ENCODE peak calls at places on chromosomes 5 and 9, in eight cellular contexts. F is NCI-H1105; J is skeletal muscle cell; U is naive thymus-derived CD4-positive, alpha-beta T cell; P is HEK293T; H is ovary; M is D341Med; Q is heart right ventricle. Z is an unnamed sample.

GRCh38 chr5:174532453-174533126 is 191.8 kb upstream of the MSX2 start:
- DNase-seq in M (peak), F (no peak), Q (peak), P (peak), U (no peak), J (peak), H (peak), Z (peak)

GRCh38 chr5:51944500-51945125 is 561.4 kb downstream of the ISL1 start:
- DNase-seq in F (no peak), Q (no peak), H (no peak), M (no peak), J (no peak), P (no peak), U (no peak), Z (no peak)

GRCh38 chr9:95857122-95857521 is 18.4 kb upstream of the ERCC6L2 start:
- DNase-seq in P (no peak), Q (no peak), J (peak), H (no peak), F (peak), U (no peak), M (peak), Z (peak)

GRCh38 chr9:82457959-82458358 is 469.4 kb downstream of the SPATA31D1 start:
- DNase-seq in F (no peak), M (no peak), P (no peak), H (no peak), Q (no peak), J (no peak), U (no peak), Z (peak)

GRCh38 chr9:33155393-33155792 is 11.7 kb downstream of the B4GALT1 start:
- DNase-seq in H (no peak), Q (no peak), U (no peak), J (no peak), P (no peak), F (no peak), M (no peak), Z (no peak)

GRCh38 chr9:35909687-35910612 is 660 bp downstream of the SPAAR start:
- DNase-seq in M (no peak), P (no peak), U (no peak), Q (no peak), H (peak), J (no peak), F (no peak), Z (no peak)

GRCh38 chr9:70056545-70056944 is 12.9 kb downstream of the MAMDC2 start:
- DNase-seq in Q (no peak), M (no peak), P (no peak), J (no peak), H (no peak), U (no peak), F (no peak), Z (no peak)

GRCh38 chr5:146307796-146308195 is 30.8 kb upstream of the POU4F3 start:
- DNase-seq in J (no peak), H (no peak), M (peak), P (no peak), Q (no peak), F (no peak), U (no peak), Z (no peak)

GRCh38 chr5:158676642-158677489 is 422.9 kb downstream of the EBF1 start:
- DNase-seq in F (no peak), P (peak), M (no peak), H (no peak), J (no peak), U (no peak), Q (no peak), Z (peak)

GRCh38 chr9:99087462-99087861 is 17.5 kb upstream of the TGFBR1 start:
- DNase-seq in M (no peak), Q (no peak), H (no peak), F (no peak), J (no peak), P (no peak), U (no peak), Z (no peak)

GRCh38 chr9:70571247-70571646 is 156.8 kb upstream of the KLF9 start:
- DNase-seq in F (no peak), J (no peak), U (no peak), P (no peak), Q (no peak), H (no peak), M (no peak), Z (no peak)

GRCh38 chr5:66967102-66967501 is 229.5 kb downstream of the CD180 start:
- DNase-seq in F (no peak), P (no peak), H (no peak), M (no peak), U (no peak), J (peak), Q (no peak), Z (no peak)

GRCh38 chr9:135702002-135702721 is at the start of gene KCNT1:
- DNase-seq in Q (peak), J (no peak), U (peak), F (peak), M (peak), H (peak), P (peak), Z (peak)

GRCh38 chr5:19950897-19951296 is 37.1 kb downstream of the CDH18 start:
- DNase-seq in P (no peak), F (no peak), J (no peak), Q (no peak), H (no peak), M (no peak), U (no peak), Z (no peak)

GRCh38 chr9:18379073-18379811 is 94.7 kb upstream of the ADAMTSL1 start:
- DNase-seq in P (no peak), H (no peak), F (no peak), Q (no peak), U (no peak), J (peak), M (no peak), Z (no peak)

GRCh38 chr9:14485366-14485765 is 171.4 kb upstream of the NFIB start:
- DNase-seq in Q (no peak), P (no peak), H (no peak), M (no peak), F (no peak), J (no peak), U (no peak), Z (no peak)

GRCh38 chr5:176769911-176770310 is 40.4 kb upstream of the UNC5A start:
- DNase-seq in J (no peak), F (no peak), M (no peak), U (no peak), H (no peak), P (no peak), Q (no peak), Z (no peak)

GRCh38 chr5:717143-717542 is 24.0 kb upstream of the TPPP start:
- DNase-seq in Q (no peak), F (no peak), H (no peak), P (no peak), U (no peak), J (no peak), M (no peak), Z (no peak)

GRCh38 chr5:19837536-19838179 is 150.3 kb downstream of the CDH18 start:
- DNase-seq in P (no peak), H (no peak), M (no peak), J (peak), Q (no peak), F (no peak), U (no peak), Z (no peak)

GRCh38 chr9:76887003-76887821 is 18.7 kb downstream of the PRUNE2 start:
- DNase-seq in H (no peak), Q (no peak), M (no peak), J (no peak), U (no peak), P (no peak), F (no peak), Z (no peak)

GRCh38 chr9:131214457-131214856 is 61.9 kb downstream of the FAM78A start:
- DNase-seq in P (no peak), M (no peak), H (no peak), F (no peak), J (no peak), Q (no peak), U (no peak), Z (no peak)

GRCh38 chr5:72410896-72411295 is 90.7 kb downstream of the PTCD2 start:
- DNase-seq in J (no peak), H (no peak), M (no peak), F (no peak), P (no peak), Q (no peak), U (no peak), Z (no peak)

GRCh38 chr5:173537228-173537627 is 79.2 kb downstream of the BOD1 start:
- DNase-seq in M (no peak), J (no peak), H (no peak), Q (no peak), U (no peak), P (no peak), F (no peak), Z (no peak)

GRCh38 chr5:139415221-139415861 is 11.5 kb upstream of the SPATA24 start:
- DNase-seq in U (no peak), M (no peak), Q (peak), P (no peak), H (no peak), F (peak), J (no peak), Z (no peak)

GRCh38 chr5:172383231-172383802 is 71.0 kb downstream of the SH3PXD2B start:
- DNase-seq in H (no peak), P (no peak), Q (no peak), U (no peak), J (peak), M (no peak), F (no peak), Z (no peak)

GRCh38 chr5:15233566-15233965 is 266.4 kb upstream of the FBXL7 start:
- DNase-seq in J (no peak), Q (no peak), M (no peak), U (no peak), F (no peak), H (no peak), P (no peak), Z (no peak)

GRCh38 chr9:124188331-124189110 is 69.2 kb upstream of the NEK6 start:
- DNase-seq in M (no peak), U (no peak), H (no peak), P (no peak), Q (no peak), J (no peak), F (no peak), Z (no peak)

GRCh38 chr5:34648039-34648438 is 8.1 kb upstream of the RAI14 start:
- DNase-seq in Q (no peak), U (no peak), M (no peak), J (no peak), F (no peak), P (no peak), H (no peak), Z (no peak)

GRCh38 chr9:92332577-92333287 is 7.0 kb downstream of the CENPP start:
- DNase-seq in M (no peak), P (no peak), H (no peak), Q (peak), U (no peak), F (no peak), J (peak), Z (no peak)

GRCh38 chr9:70412678-70413426 is 1.6 kb downstream of the KLF9 start:
- DNase-seq in H (peak), J (no peak), Q (peak), M (peak), U (peak), P (no peak), F (peak), Z (peak)

GRCh38 chr5:71697967-71698366 is 21.1 kb upstream of the CARTPT start:
- DNase-seq in M (no peak), J (no peak), U (no peak), P (peak), F (no peak), H (no peak), Q (no peak), Z (no peak)

GRCh38 chr9:95080961-95081658 is 236.4 kb downstream of the FANCC start:
- DNase-seq in Q (no peak), P (no peak), F (no peak), M (no peak), J (no peak), U (no peak), H (peak), Z (no peak)

GRCh38 chr5:32283539-32284377 is 29.0 kb downstream of the MTMR12 start:
- DNase-seq in H (no peak), F (no peak), P (no peak), Q (no peak), M (no peak), U (no peak), J (no peak), Z (no peak)

GRCh38 chr5:112917453-112918005 is 4.5 kb downstream of the REEP5 start:
- DNase-seq in M (no peak), H (no peak), P (no peak), U (no peak), J (no peak), F (no peak), Q (no peak), Z (no peak)

GRCh38 chr9:136020671-136021070 is 59.5 kb upstream of the UBAC1 start:
- DNase-seq in P (no peak), H (no peak), M (no peak), F (no peak), Q (no peak), U (no peak), J (no peak), Z (no peak)

Z was measured in retina.